ENCODE peak calls at places on chromosomes 6 and 20, in five cellular contexts. K, Z, X, D and J are unnamed samples.

GRCh38 chr6:53737746-53738145 is 57.1 kb upstream of the LRRC1 start:
- DNase-seq in X (peak), Z (no peak), D (no peak), K (no peak), J (no peak)

GRCh38 chr6:32685603-32686002 is 19.1 kb upstream of the HLA-DQB1 start:
- DNase-seq in D (no peak), X (no peak), Z (no peak), K (no peak), J (peak)

GRCh38 chr20:49339123-49339522 is 61.3 kb upstream of the ZNFX1 start:
- DNase-seq in K (no peak), Z (no peak), D (no peak), X (no peak), J (no peak)

GRCh38 chr6:75855047-75855446 is 106.0 kb downstream of the MYO6 start:
- DNase-seq in Z (peak), D (no peak), X (peak), K (no peak), J (peak)

GRCh38 chr6:19210849-19211590 is 626.1 kb upstream of the ID4 start:
- DNase-seq in X (no peak), K (peak), Z (peak), D (peak), J (no peak)

GRCh38 chr6:131787955-131788712 is 19.7 kb upstream of the ENPP1 start:
- DNase-seq in X (no peak), Z (no peak), D (no peak), K (no peak), J (peak)

GRCh38 chr6:116405147-116405546 is 34.4 kb downstream of the DSE start:
- DNase-seq in X (no peak), K (no peak), D (no peak), Z (no peak), J (no peak)

GRCh38 chr6:133947302-133947900 is 5.6 kb upstream of the TBPL1 start:
- DNase-seq in K (no peak), X (no peak), D (no peak), Z (no peak), J (no peak)

GRCh38 chr6:106134906-106135634 is 48.9 kb downstream of the PRDM1 start:
- DNase-seq in K (no peak), Z (no peak), X (peak), D (no peak), J (peak)

GRCh38 chr6:162857321-162857720 is 129.5 kb downstream of the PACRG start:
- DNase-seq in X (no peak), K (no peak), D (no peak), Z (no peak), J (no peak)

GRCh38 chr6:30886897-30887255 is 2.6 kb downstream of the DDR1 start:
- DNase-seq in Z (no peak), D (no peak), K (no peak), X (no peak), J (no peak)

GRCh38 chr6:85127696-85128225 is 322.1 kb upstream of the NT5E start:
- DNase-seq in K (no peak), Z (no peak), D (no peak), X (no peak), J (no peak)

GRCh38 chr20:4876731-4877130 is 124.6 kb downstream of the SLC23A2 start:
- DNase-seq in Z (no peak), K (no peak), X (no peak), D (no peak), J (no peak)

GRCh38 chr6:35449287-35449881 is 2.8 kb upstream of the FANCE start:
- DNase-seq in Z (peak), K (no peak), D (no peak), X (no peak), J (peak)

GRCh38 chr6:124927806-124928205 is 34.4 kb upstream of the RNF217 start:
- DNase-seq in D (no peak), K (no peak), Z (no peak), X (no peak), J (no peak)

GRCh38 chr6:121503633-121504032 is 68.2 kb downstream of the GJA1 start:
- DNase-seq in X (no peak), K (no peak), D (no peak), Z (no peak), J (peak)

GRCh38 chr20:45823949-45824835 is 2.9 kb downstream of the TNNC2 start:
- DNase-seq in Z (no peak), X (peak), K (peak), D (peak), J (peak)

GRCh38 chr6:145428656-145429173 is 306.6 kb downstream of the EPM2A start:
- DNase-seq in Z (peak), X (no peak), D (no peak), K (no peak), J (no peak)

GRCh38 chr20:38635721-38636285 is 34.2 kb downstream of the ARHGAP40 start:
- DNase-seq in X (no peak), K (no peak), D (no peak), Z (no peak), J (peak)

DNA sequence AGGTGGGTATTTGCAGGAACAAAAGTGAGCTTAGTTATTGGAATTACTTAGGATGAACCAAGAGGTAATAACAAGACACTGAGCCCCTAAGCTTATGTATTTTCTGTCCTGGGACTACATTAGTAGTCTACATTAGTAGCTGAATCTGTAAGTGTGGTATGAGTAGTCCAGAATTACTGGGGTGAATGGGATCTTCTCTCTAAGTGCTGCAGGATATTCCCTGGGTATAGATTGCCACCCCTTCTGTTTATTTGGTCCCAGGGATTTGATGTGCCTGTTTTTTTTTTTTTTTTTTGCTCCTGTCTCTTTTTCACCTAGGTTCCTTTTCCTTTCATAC is 5.9 kb downstream of the CD2AP start:
- DNase-seq in K (no peak), Z (no peak), X (no peak), D (no peak), J (peak)
- H3K9ac ChIP-seq in K (no peak), Z (no peak), X (no peak), D (no peak), J (peak)

GRCh38 chr6:147040521-147040920 is 163.7 kb upstream of the STXBP5 start:
- DNase-seq in K (no peak), Z (no peak), X (no peak), D (no peak), J (no peak)

GRCh38 chr6:147035891-147036290 is 168.3 kb upstream of the STXBP5 start:
- DNase-seq in K (no peak), D (no peak), Z (no peak), X (no peak), J (no peak)

GRCh38 chr6:147040041-147040440 is 164.2 kb upstream of the STXBP5 start:
- DNase-seq in D (no peak), X (no peak), Z (no peak), K (no peak), J (no peak)

GRCh38 chr6:147033267-147033666 is 170.9 kb upstream of the STXBP5 start:
- DNase-seq in Z (no peak), D (peak), X (peak), K (peak), J (no peak)

GRCh38 chr6:147037881-147038280 is 166.3 kb upstream of the STXBP5 start:
- DNase-seq in K (no peak), Z (no peak), X (no peak), D (no peak), J (no peak)
- H3K4me2 ChIP-seq in K (no peak), Z (no peak), X (no peak), D (no peak), J (no peak)

GRCh38 chr6:82767037-82767436 is 298.6 kb downstream of the UBE3D start:
- DNase-seq in K (peak), Z (no peak), X (no peak), D (no peak), J (no peak)
- H2BK12ac ChIP-seq in K (no peak), Z (no peak), X (no peak), D (no peak), J (no peak)

GRCh38 chr20:54633903-54634302 is 158.5 kb downstream of the DOK5 start:
- DNase-seq in Z (no peak), D (no peak), K (no peak), X (no peak), J (no peak)
- H3K9ac ChIP-seq in Z (no peak), D (no peak), K (no peak), X (no peak), J (no peak)

DNA sequence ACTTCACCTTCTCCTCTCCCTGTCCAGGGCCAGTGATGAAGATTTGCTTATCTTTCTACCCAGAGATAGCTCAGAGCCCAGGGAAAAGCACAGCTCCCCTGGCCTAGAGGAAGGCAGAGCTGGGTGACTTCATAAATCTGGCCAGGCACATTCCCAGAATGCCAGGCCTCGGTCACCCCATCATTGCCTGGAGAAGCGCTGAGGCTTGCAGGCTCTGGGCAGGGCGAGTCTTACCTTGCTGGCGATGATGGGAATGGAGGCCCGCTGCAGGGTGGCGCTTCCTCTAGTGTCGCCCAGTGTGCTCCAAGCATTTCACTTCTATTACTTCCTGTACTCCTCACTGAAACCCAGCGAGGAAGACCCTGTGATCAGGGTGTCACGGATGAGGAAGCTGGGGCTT is 60.1 kb downstream of the DAAM2 start:
- DNase-seq in Z (no peak), D (no peak), X (no peak), K (no peak), J (no peak)
- H3K4me2 ChIP-seq in Z (no peak), D (no peak), X (no peak), K (no peak), J (no peak)

GRCh38 chr20:17365831-17366230 is 139.0 kb downstream of the PCSK2 start:
- DNase-seq in D (no peak), Z (no peak), K (no peak), X (no peak), J (no peak)

GRCh38 chr20:17369506-17369905 is 142.7 kb downstream of the PCSK2 start:
- DNase-seq in K (no peak), D (no peak), X (no peak), Z (no peak), J (no peak)

GRCh38 chr20:17358854-17359253 is 132.0 kb downstream of the PCSK2 start:
- DNase-seq in X (no peak), K (no peak), Z (no peak), D (no peak), J (no peak)

GRCh38 chr20:17364681-17365080 is 137.8 kb downstream of the PCSK2 start:
- DNase-seq in X (no peak), Z (no peak), K (no peak), D (no peak), J (no peak)
- H2BK12ac ChIP-seq in X (no peak), Z (no peak), K (no peak), D (no peak), J (no peak)

DNA sequence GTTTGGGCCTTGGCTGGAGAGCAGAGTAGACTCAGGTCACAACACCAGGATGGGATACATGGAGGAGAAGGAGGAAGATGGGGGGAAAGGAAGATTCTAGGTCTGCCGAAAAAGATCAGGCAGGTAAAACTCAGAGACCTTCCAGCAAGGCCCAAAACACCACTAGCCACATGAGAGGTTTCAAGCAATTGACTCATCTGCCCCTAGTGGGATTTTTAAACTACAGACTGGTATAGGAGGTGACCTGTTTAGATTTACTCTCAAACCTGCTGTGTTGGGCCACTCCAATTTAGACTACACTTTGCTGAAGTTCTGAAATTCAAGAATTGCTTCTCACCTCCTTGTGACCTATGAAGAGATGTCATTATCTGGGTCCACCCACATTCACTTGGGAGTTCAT is 236.9 kb upstream of the SASH1 start:
- DNase-seq in D (no peak), K (no peak), X (no peak), Z (no peak), J (no peak)
- H3K9ac ChIP-seq in D (no peak), K (no peak), X (no peak), Z (no peak), J (no peak)